ENCODE peak calls at places on chromosomes 13 and 19, in six cellular contexts. U, M, C, L, W and S are unnamed samples.

GRCh38 chr19:47637550-47637949 is 28.6 kb downstream of the BICRA start:
- DNase-seq in U (no peak), M (no peak), C (peak; percentile 97), L (no peak), W (no peak), S (peak; percentile 87)

GRCh38 chr13:107210216-107211010 is 642.5 kb upstream of the ARGLU1 start:
- DNase-seq in U (peak; percentile 20), M (no peak), C (no peak), L (no peak), W (no peak), S (peak; percentile 75)

GRCh38 chr13:24627864-24628418 is 52.3 kb upstream of the ATP12A start:
- DNase-seq in U (no peak), M (no peak), C (no peak), L (no peak), W (no peak), S (no peak)

GRCh38 chr19:35292421-35292820 is 460 bp downstream of the MAG start:
- DNase-seq in U (no peak), M (no peak), C (no peak), L (no peak), W (no peak), S (no peak)

GRCh38 chr19:38551450-38551813 is 66.3 kb downstream of the MAP4K1 start:
- DNase-seq in U (no peak), M (no peak), C (no peak), L (no peak), W (no peak), S (no peak)

GRCh38 chr19:15475611-15476010 is 3.7 kb downstream of the PGLYRP2 start:
- DNase-seq in U (no peak), M (no peak), C (no peak), L (no peak), W (no peak), S (no peak)

GRCh38 chr13:113216165-113217056 is 7.0 kb downstream of the CUL4A start:
- DNase-seq in U (peak; percentile 74), M (no peak), C (no peak), L (peak; percentile 74), W (peak; percentile 40), S (peak; percentile 55)

GRCh38 chr13:87872813-87873212 is 201.6 kb downstream of the SLITRK5 start:
- DNase-seq in U (no peak), M (no peak), C (no peak), L (no peak), W (no peak), S (no peak)

GRCh38 chr19:45419396-45419795 is 4.3 kb downstream of the ERCC1 start:
- DNase-seq in U (no peak), M (no peak), C (no peak), L (no peak), W (no peak), S (no peak)

GRCh38 chr13:33279898-33280549 is 5.5 kb downstream of the STARD13 start:
- DNase-seq in U (peak; percentile 71), M (no peak), C (peak; percentile 94), L (no peak), W (no peak), S (peak; percentile 80)

GRCh38 chr13:106099765-106100164 is 435.7 kb downstream of the EFNB2 start:
- DNase-seq in U (no peak), M (no peak), C (no peak), L (no peak), W (no peak), S (no peak)

GRCh38 chr13:20121154-20121515 is 39.7 kb downstream of the GJA3 start:
- DNase-seq in U (no peak), M (no peak), C (peak; percentile 43), L (no peak), W (no peak), S (no peak)

GRCh38 chr19:7469654-7470285 is 19.1 kb downstream of the PEX11G start:
- DNase-seq in U (no peak), M (no peak), C (no peak), L (no peak), W (no peak), S (no peak)

GRCh38 chr13:24670927-24671326 is 9.3 kb upstream of the ATP12A start:
- DNase-seq in U (no peak), M (no peak), C (peak; percentile 62), L (peak; percentile 78), W (peak; percentile 45), S (peak; percentile 52)

GRCh38 chr13:75365724-75366173 is 116.2 kb downstream of the TBC1D4 start:
- DNase-seq in U (peak; percentile 86), M (no peak), C (peak; percentile 62), L (no peak), W (no peak), S (peak; percentile 86)

GRCh38 chr13:100767192-100767591 is 92.6 kb upstream of the TMTC4 start:
- DNase-seq in U (no peak), M (no peak), C (no peak), L (no peak), W (no peak), S (no peak)

GRCh38 chr13:109790071-109790470 is 3.7 kb upstream of the IRS2 start:
- DNase-seq in U (no peak), M (no peak), C (peak; percentile 53), L (no peak), W (no peak), S (no peak)

GRCh38 chr19:4234142-4234861 is 5.0 kb downstream of the EBI3 start:
- DNase-seq in U (no peak), M (no peak), C (peak; percentile 93), L (no peak), W (no peak), S (peak; percentile 34)

GRCh38 chr13:40063278-40063698 is 407.8 kb downstream of the COG6 start:
- DNase-seq in U (no peak), M (no peak), C (no peak), L (no peak), W (no peak), S (no peak)

GRCh38 chr13:39132286-39132685 is 94.0 kb downstream of the NHLRC3 start:
- DNase-seq in U (no peak), M (no peak), C (no peak), L (no peak), W (no peak), S (no peak)

GRCh38 chr19:14027856-14028450 is at the start of gene RLN3:
- DNase-seq in U (no peak), M (no peak), C (no peak), L (no peak), W (no peak), S (no peak)

GRCh38 chr13:48908381-48909087 is 67.2 kb upstream of the FNDC3A start:
- DNase-seq in U (peak; percentile 37), M (no peak), C (no peak), L (no peak), W (no peak), S (no peak)

GRCh38 chr19:44653977-44654784 is 10.5 kb downstream of the PVR start:
- DNase-seq in U (peak; percentile 43), M (peak; percentile 83), C (peak; percentile 76), L (peak; percentile 78), W (peak; percentile 23), S (peak; percentile 52)

GRCh38 chr13:46613409-46614049 is 60.6 kb downstream of the LRCH1 start:
- DNase-seq in U (peak; percentile 40), M (no peak), C (no peak), L (no peak), W (no peak), S (peak; percentile 46)

GRCh38 chr13:35898041-35898440 is 233.1 kb downstream of the DCLK1 start:
- DNase-seq in U (no peak), M (no peak), C (no peak), L (no peak), W (no peak), S (no peak)

GRCh38 chr13:106525865-106526264 is 9.6 kb downstream of the EFNB2 start:
- DNase-seq in U (no peak), M (no peak), C (no peak), L (peak; percentile 49), W (no peak), S (no peak)

GRCh38 chr13:74556002-74556551 is 421.9 kb upstream of the KLF12 start:
- DNase-seq in U (no peak), M (no peak), C (no peak), L (no peak), W (no peak), S (no peak)

GRCh38 chr19:55113570-55114039 is 3.8 kb downstream of the PPP1R12C start:
- DNase-seq in U (peak; percentile 92), M (peak; percentile 59), C (peak; percentile 75), L (peak; percentile 86), W (peak; percentile 86), S (peak; percentile 99)

GRCh38 chr19:55114566-55115145 is 2.8 kb downstream of the PPP1R12C start:
- DNase-seq in U (no peak), M (no peak), C (no peak), L (no peak), W (no peak), S (no peak)

GRCh38 chr19:55112246-55112780 is 5.1 kb downstream of the PPP1R12C start:
- DNase-seq in U (no peak), M (no peak), C (no peak), L (no peak), W (no peak), S (no peak)

GRCh38 chr19:55111238-55111831 is 6.1 kb downstream of the PPP1R12C start:
- DNase-seq in U (no peak), M (no peak), C (no peak), L (no peak), W (no peak), S (no peak)

GRCh38 chr19:55112781-55113569 is 4.5 kb downstream of the PPP1R12C start:
- DNase-seq in U (no peak), M (no peak), C (no peak), L (peak; percentile 66), W (no peak), S (no peak)
- H3K14ac ChIP-seq in U (no peak overlapping the region), M (no peak overlapping the region), C (no peak overlapping the region), L (no peak overlapping the region), W (no peak overlapping the region), S (no peak overlapping the region)

GRCh38 chr19:2237051-2237868 is 636 bp downstream of the SF3A2 start:
- DNase-seq in U (no peak), M (no peak), C (no peak), L (no peak), W (no peak), S (no peak)
- H4K8ac ChIP-seq in U (peak overlapping the region; percentile 92), M (peak overlapping the region; percentile 98), C (peak overlapping the region; percentile 99), L (no peak overlapping the region), W (peak overlapping the region; percentile 57), S (peak overlapping the region; percentile 98)

GRCh38 chr19:22622020-22622419 is 12.1 kb upstream of the ZNF492 start:
- DNase-seq in U (no peak), M (no peak), C (no peak), L (no peak), W (no peak), S (no peak)
- H3K27ac ChIP-seq in U (no peak overlapping the region), M (no peak overlapping the region), C (no peak overlapping the region), L (no peak overlapping the region), W (no peak overlapping the region), S (no peak overlapping the region)

DNA sequence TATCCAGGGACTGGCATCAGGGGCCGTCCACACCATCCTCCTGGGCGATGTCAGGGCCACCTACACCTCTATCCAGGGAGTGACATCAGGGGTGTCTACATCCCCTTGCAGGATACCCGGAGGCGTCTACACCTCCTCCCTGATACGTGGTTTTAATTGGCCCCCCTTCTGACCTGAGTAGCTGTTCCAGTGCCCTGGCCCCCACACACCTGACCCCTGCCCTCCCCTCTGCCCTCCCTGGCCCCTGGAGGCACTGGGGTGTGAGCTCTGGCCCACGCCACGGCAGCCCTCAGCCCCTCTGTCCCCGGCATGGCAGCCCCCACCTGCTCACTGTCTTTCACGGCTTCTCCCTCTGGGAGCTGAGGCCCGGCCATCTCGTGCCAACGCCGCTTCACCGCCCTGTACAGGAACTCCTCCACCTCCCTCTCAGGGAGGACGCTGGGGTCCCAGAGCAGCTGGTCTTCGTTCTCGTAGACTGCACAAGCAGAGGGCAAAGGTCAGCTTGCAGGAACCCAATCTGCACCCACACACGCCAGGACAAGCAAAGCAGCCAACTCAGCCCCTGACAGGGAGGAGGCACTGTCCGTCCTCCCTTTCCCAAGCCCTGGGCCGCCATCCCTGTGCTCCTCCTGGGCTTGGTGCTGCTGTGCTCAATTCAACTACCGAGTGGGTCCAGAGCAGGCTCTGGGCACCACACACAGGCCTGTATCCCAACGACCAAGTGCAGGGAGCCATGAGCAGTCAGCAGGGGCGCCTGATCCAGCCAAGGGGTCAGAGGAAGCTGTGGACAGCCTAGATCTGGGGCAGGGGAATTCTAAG is 22.2 kb upstream of the PLPP2 start:
- DNase-seq in U (no peak), M (no peak), C (no peak), L (no peak), W (no peak), S (no peak)
- H3K14ac ChIP-seq in U (no peak overlapping the region), M (no peak overlapping the region), C (no peak overlapping the region), L (no peak overlapping the region), W (peak overlapping the region; percentile 63), S (no peak overlapping the region)